ENCODE peak calls at places on chromosomes 3 and 15, in six cellular contexts. O is GM12891, K is PC-9, F is astrocyte of the spinal cord, R is cerebellar cortex, U is endothelial cell. B is an unnamed sample.

GRCh38 chr3:66413151-66413751 is 87.6 kb downstream of the LRIG1 start:
- DNase-seq in K (no peak), F (peak; percentile 91), R (no peak), O (no peak), U (no peak), B (no peak)

GRCh38 chr3:52245322-52246263 is at the start of gene PPM1M:
- DNase-seq in F (peak; percentile 33), U (peak; percentile 65), K (peak; percentile 60), R (no peak), O (peak; percentile 76), B (peak; percentile 80)

GRCh38 chr15:98896002-98896721 is 111.4 kb downstream of the PGPEP1L start:
- DNase-seq in U (no peak), R (no peak), K (no peak), F (peak; percentile 80), O (no peak), B (no peak)

GRCh38 chr3:27576171-27576570 is 92.0 kb upstream of the SLC4A7 start:
- DNase-seq in O (no peak), F (no peak), U (no peak), R (no peak), K (no peak), B (no peak)

GRCh38 chr3:154364849-154365248 is 40.6 kb upstream of the DHX36 start:
- DNase-seq in F (no peak), K (peak; percentile 70), O (no peak), R (no peak), U (no peak), B (no peak)

GRCh38 chr3:38315488-38316230 is 30.9 kb upstream of the XYLB start:
- DNase-seq in O (no peak), K (no peak), F (no peak), U (no peak), R (no peak), B (no peak)

GRCh38 chr3:10400050-10400748 is 79.3 kb upstream of the SEC13 start:
- DNase-seq in F (no peak), O (no peak), R (no peak), U (no peak), K (no peak), B (no peak)

GRCh38 chr3:126972866-126973265 is 10.0 kb upstream of the PLXNA1 start:
- DNase-seq in F (no peak), R (no peak), K (no peak), U (no peak), O (no peak), B (no peak)

GRCh38 chr15:67225336-67225735 is 29.1 kb downstream of the AAGAB start:
- DNase-seq in U (no peak), O (no peak), R (no peak), F (peak; percentile 27), K (no peak), B (no peak)

B was measured in sigmoid colon.